ENCODE peak calls at places on chromosomes 12 and 14, in six cellular contexts. One of them, this sample, is unnamed.

GRCh38 chr12:127231366-127231765 is 1035.6 kb upstream of the TMEM132C start:
- DNase-seq in CD4-positive, CD25-positive, alpha-beta regulatory T cell: no peak
- DNase-seq in heart left ventricle: no peak
- DNase-seq in ovary: no peak
- DNase-seq in left ventricle myocardium inferior: no peak
- DNase-seq in AG04450: no peak
- DNase-seq in this sample: no peak

GRCh38 chr12:103997277-103997900 is 31.7 kb downstream of the TDG start:
- DNase-seq in CD4-positive, CD25-positive, alpha-beta regulatory T cell: no peak
- DNase-seq in heart left ventricle: peak; percentile 73
- DNase-seq in ovary: peak; percentile 48
- DNase-seq in left ventricle myocardium inferior: peak; percentile 68
- DNase-seq in AG04450: no peak
- DNase-seq in this sample: no peak

GRCh38 chr12:117907108-117907689 is 61.6 kb downstream of the KSR2 start:
- DNase-seq in CD4-positive, CD25-positive, alpha-beta regulatory T cell: no peak
- DNase-seq in heart left ventricle: no peak
- DNase-seq in ovary: no peak
- DNase-seq in left ventricle myocardium inferior: no peak
- DNase-seq in AG04450: no peak
- DNase-seq in this sample: no peak

GRCh38 chr12:83197483-83197914 is 510.8 kb downstream of the TMTC2 start:
- DNase-seq in CD4-positive, CD25-positive, alpha-beta regulatory T cell: no peak
- DNase-seq in heart left ventricle: no peak
- DNase-seq in ovary: no peak
- DNase-seq in left ventricle myocardium inferior: no peak
- DNase-seq in AG04450: no peak
- DNase-seq in this sample: no peak

GRCh38 chr12:111585619-111586135 is 13.4 kb downstream of the ATXN2 start:
- DNase-seq in CD4-positive, CD25-positive, alpha-beta regulatory T cell: no peak
- DNase-seq in heart left ventricle: no peak
- DNase-seq in ovary: no peak
- DNase-seq in left ventricle myocardium inferior: no peak
- DNase-seq in AG04450: no peak
- DNase-seq in this sample: no peak

GRCh38 chr14:104389326-104390220 is 190.0 kb upstream of the C14orf180 start:
- DNase-seq in CD4-positive, CD25-positive, alpha-beta regulatory T cell: no peak
- DNase-seq in heart left ventricle: peak; percentile 59
- DNase-seq in ovary: peak; percentile 4
- DNase-seq in left ventricle myocardium inferior: no peak
- DNase-seq in AG04450: no peak
- DNase-seq in this sample: no peak

GRCh38 chr14:72737560-72737943 is 156.3 kb downstream of the DPF3 start:
- DNase-seq in CD4-positive, CD25-positive, alpha-beta regulatory T cell: no peak
- DNase-seq in heart left ventricle: no peak
- DNase-seq in ovary: no peak
- DNase-seq in left ventricle myocardium inferior: no peak
- DNase-seq in AG04450: no peak
- DNase-seq in this sample: no peak

GRCh38 chr12:109277899-109278762 is 31.0 kb downstream of the FOXN4 start:
- DNase-seq in CD4-positive, CD25-positive, alpha-beta regulatory T cell: no peak
- DNase-seq in heart left ventricle: no peak
- DNase-seq in ovary: no peak
- DNase-seq in left ventricle myocardium inferior: no peak
- DNase-seq in AG04450: peak; percentile 13
- DNase-seq in this sample: no peak

GRCh38 chr12:51393676-51394545 is 2.7 kb upstream of the GALNT6 start:
- DNase-seq in CD4-positive, CD25-positive, alpha-beta regulatory T cell: no peak
- DNase-seq in heart left ventricle: no peak
- DNase-seq in ovary: no peak
- DNase-seq in left ventricle myocardium inferior: no peak
- DNase-seq in AG04450: peak; percentile 59
- DNase-seq in this sample: peak; percentile 81

GRCh38 chr12:117790948-117791347 is 177.8 kb downstream of the KSR2 start:
- DNase-seq in CD4-positive, CD25-positive, alpha-beta regulatory T cell: no peak
- DNase-seq in heart left ventricle: no peak
- DNase-seq in ovary: no peak
- DNase-seq in left ventricle myocardium inferior: no peak
- DNase-seq in AG04450: no peak
- DNase-seq in this sample: no peak

GRCh38 chr14:99564903-99565259 is 39.1 kb downstream of the CCDC85C start:
- DNase-seq in CD4-positive, CD25-positive, alpha-beta regulatory T cell: no peak
- DNase-seq in heart left ventricle: no peak
- DNase-seq in ovary: no peak
- DNase-seq in left ventricle myocardium inferior: no peak
- DNase-seq in AG04450: no peak
- DNase-seq in this sample: no peak

GRCh38 chr12:116406529-116406928 is 129.0 kb upstream of the MED13L start:
- DNase-seq in CD4-positive, CD25-positive, alpha-beta regulatory T cell: no peak
- DNase-seq in heart left ventricle: peak; percentile 92
- DNase-seq in ovary: peak; percentile 30
- DNase-seq in left ventricle myocardium inferior: peak; percentile 92
- DNase-seq in AG04450: no peak
- DNase-seq in this sample: no peak

GRCh38 chr14:60721331-60722162 is 2.6 kb downstream of the SIX4 start:
- DNase-seq in CD4-positive, CD25-positive, alpha-beta regulatory T cell: peak; percentile 38
- DNase-seq in heart left ventricle: peak; percentile 64
- DNase-seq in ovary: peak; percentile 61
- DNase-seq in left ventricle myocardium inferior: no peak
- DNase-seq in AG04450: no peak
- DNase-seq in this sample: no peak

GRCh38 chr12:119940881-119941280 is 48.2 kb upstream of the BICDL1 start:
- DNase-seq in CD4-positive, CD25-positive, alpha-beta regulatory T cell: no peak
- DNase-seq in heart left ventricle: no peak
- DNase-seq in ovary: no peak
- DNase-seq in left ventricle myocardium inferior: no peak
- DNase-seq in AG04450: no peak
- DNase-seq in this sample: peak; percentile 82

GRCh38 chr14:84750763-84751554 is 779.0 kb upstream of the FLRT2 start:
- DNase-seq in CD4-positive, CD25-positive, alpha-beta regulatory T cell: no peak
- DNase-seq in heart left ventricle: no peak
- DNase-seq in ovary: no peak
- DNase-seq in left ventricle myocardium inferior: no peak
- DNase-seq in AG04450: peak; percentile 18
- DNase-seq in this sample: peak; percentile 79

GRCh38 chr14:56002876-56003625 is 115.2 kb upstream of the PELI2 start:
- DNase-seq in CD4-positive, CD25-positive, alpha-beta regulatory T cell: no peak
- DNase-seq in heart left ventricle: no peak
- DNase-seq in ovary: no peak
- DNase-seq in left ventricle myocardium inferior: no peak
- DNase-seq in AG04450: no peak
- DNase-seq in this sample: no peak

GRCh38 chr12:31225656-31226535 is 100.1 kb downstream of the SINHCAF start:
- DNase-seq in CD4-positive, CD25-positive, alpha-beta regulatory T cell: no peak
- DNase-seq in heart left ventricle: no peak
- DNase-seq in ovary: no peak
- DNase-seq in left ventricle myocardium inferior: no peak
- DNase-seq in AG04450: no peak
- DNase-seq in this sample: no peak

GRCh38 chr14:72883963-72884362 is 9.9 kb downstream of the DPF3 start:
- DNase-seq in CD4-positive, CD25-positive, alpha-beta regulatory T cell: no peak
- DNase-seq in heart left ventricle: no peak
- DNase-seq in ovary: no peak
- DNase-seq in left ventricle myocardium inferior: no peak
- DNase-seq in AG04450: no peak
- DNase-seq in this sample: no peak

GRCh38 chr12:54054442-54055332 is 1.1 kb downstream of the HOXC4 start:
- DNase-seq in CD4-positive, CD25-positive, alpha-beta regulatory T cell: no peak
- DNase-seq in heart left ventricle: no peak
- DNase-seq in ovary: no peak
- DNase-seq in left ventricle myocardium inferior: no peak
- DNase-seq in AG04450: no peak
- DNase-seq in this sample: no peak
- H3K4me3 ChIP-seq in CD4-positive, CD25-positive, alpha-beta regulatory T cell: no peak overlapping the region
- H3K4me3 ChIP-seq in heart left ventricle: no peak overlapping the region
- H3K4me3 ChIP-seq in ovary: peak overlapping the region; percentile 34
- H3K4me3 ChIP-seq in left ventricle myocardium inferior: peak overlapping the region; percentile 58
- H3K4me3 ChIP-seq in AG04450: no peak overlapping the region
- H3K4me3 ChIP-seq in this sample: peak overlapping the region; percentile 37

GRCh38 chr14:53946404-53947400 is 9.9 kb downstream of the BMP4 start:
- DNase-seq in CD4-positive, CD25-positive, alpha-beta regulatory T cell: no peak
- DNase-seq in heart left ventricle: no peak
- DNase-seq in ovary: peak; percentile 61
- DNase-seq in left ventricle myocardium inferior: no peak
- DNase-seq in AG04450: no peak
- DNase-seq in this sample: no peak

GRCh38 chr14:53949201-53949600 is 7.4 kb downstream of the BMP4 start:
- DNase-seq in CD4-positive, CD25-positive, alpha-beta regulatory T cell: no peak
- DNase-seq in heart left ventricle: no peak
- DNase-seq in ovary: no peak
- DNase-seq in left ventricle myocardium inferior: no peak
- DNase-seq in AG04450: no peak
- DNase-seq in this sample: no peak

GRCh38 chr14:53947452-53948180 is 9.0 kb downstream of the BMP4 start:
- DNase-seq in CD4-positive, CD25-positive, alpha-beta regulatory T cell: no peak
- DNase-seq in heart left ventricle: no peak
- DNase-seq in ovary: no peak
- DNase-seq in left ventricle myocardium inferior: no peak
- DNase-seq in AG04450: no peak
- DNase-seq in this sample: no peak

GRCh38 chr14:53950031-53950793 is 6.4 kb downstream of the BMP4 start:
- DNase-seq in CD4-positive, CD25-positive, alpha-beta regulatory T cell: no peak
- DNase-seq in heart left ventricle: no peak
- DNase-seq in ovary: no peak
- DNase-seq in left ventricle myocardium inferior: no peak
- DNase-seq in AG04450: no peak
- DNase-seq in this sample: no peak

DNA sequence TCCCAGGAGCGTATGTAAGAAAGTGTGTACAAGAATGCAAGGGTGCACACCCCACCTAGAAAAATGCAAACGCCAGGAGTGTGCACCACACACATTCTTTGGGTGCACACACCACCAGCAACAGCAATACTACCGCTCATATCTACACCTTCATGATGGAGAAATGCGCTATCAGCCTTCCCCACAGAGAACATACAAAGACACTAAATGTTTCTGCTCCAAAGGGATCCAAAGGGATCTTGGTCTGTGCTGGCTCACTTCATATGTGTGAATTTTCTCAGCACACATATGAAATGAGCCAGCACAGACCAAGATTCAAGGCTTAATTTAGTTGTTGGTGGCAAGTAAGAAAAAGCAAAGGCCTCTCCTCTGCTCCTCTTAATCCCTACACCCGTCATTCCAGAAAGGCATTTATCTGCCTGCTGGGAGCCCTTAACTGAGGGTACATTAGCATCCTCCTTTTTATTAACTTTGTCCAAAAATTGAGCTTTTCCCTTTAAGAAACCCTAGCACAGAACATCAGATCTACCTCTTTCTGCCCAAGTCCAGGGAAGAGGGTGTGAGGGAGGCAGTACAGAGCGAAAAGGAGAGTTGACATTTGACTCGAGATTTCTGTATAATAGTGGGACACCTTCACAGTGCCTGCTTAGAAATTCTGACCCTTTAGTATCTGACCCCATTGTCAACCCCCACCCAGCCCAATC is 8.3 kb downstream of the BMP4 start:
- DNase-seq in CD4-positive, CD25-positive, alpha-beta regulatory T cell: no peak
- DNase-seq in heart left ventricle: no peak
- DNase-seq in ovary: no peak
- DNase-seq in left ventricle myocardium inferior: no peak
- DNase-seq in AG04450: no peak
- DNase-seq in this sample: no peak
- H3K27me3 ChIP-seq in CD4-positive, CD25-positive, alpha-beta regulatory T cell: peaks cover 14% of the 10 kb centered on the region
- H3K27me3 ChIP-seq in heart left ventricle: peaks cover 29% of the 10 kb centered on the region
- H3K27me3 ChIP-seq in ovary: no peaks in the 10 kb centered on the region
- H3K27me3 ChIP-seq in left ventricle myocardium inferior: peaks cover 52% of the 10 kb centered on the region
- H3K27me3 ChIP-seq in AG04450: peaks cover 35% of the 10 kb centered on the region
- H3K27me3 ChIP-seq in this sample: peaks cover 8% of the 10 kb centered on the region

DNA sequence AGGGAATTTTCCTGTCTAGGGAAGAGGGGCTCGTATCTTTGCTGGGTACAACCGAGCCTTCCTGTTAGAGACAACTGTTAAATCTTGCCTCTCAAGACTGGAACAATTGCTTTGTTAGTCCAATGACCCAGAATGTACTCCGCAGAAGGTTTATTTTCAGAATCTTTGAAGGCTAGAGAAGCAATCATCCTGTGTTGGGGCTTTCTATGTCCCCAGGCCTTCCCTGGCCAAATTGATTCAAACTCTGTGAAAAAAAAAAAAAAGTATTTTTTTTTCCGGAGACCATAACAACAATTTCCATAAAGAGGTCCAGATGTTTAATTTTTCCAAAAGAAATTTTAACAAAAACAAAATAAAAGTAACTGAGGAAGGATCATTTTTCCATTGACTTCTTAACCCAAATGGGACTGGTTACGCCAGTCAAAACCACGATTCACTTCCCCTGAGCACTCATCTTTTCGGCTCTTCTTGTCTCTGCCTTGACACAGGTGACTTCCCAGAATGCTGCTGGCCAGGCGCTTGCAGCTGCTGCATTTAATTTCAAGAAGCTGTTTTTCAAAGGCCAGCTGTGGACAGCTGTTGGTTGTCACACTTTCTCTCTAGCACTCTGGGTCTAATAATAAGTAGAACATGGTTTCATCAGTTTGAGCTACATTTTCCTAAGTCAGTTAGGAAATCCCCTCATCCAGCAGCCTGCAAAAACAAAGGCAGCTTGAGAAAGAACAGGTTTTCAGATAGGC is 81.6 kb upstream of the MANSC4 start:
- DNase-seq in CD4-positive, CD25-positive, alpha-beta regulatory T cell: no peak
- DNase-seq in heart left ventricle: no peak
- DNase-seq in ovary: peak; percentile 59
- DNase-seq in left ventricle myocardium inferior: peak; percentile 72
- DNase-seq in AG04450: no peak
- DNase-seq in this sample: no peak
- H3K4me3 ChIP-seq in CD4-positive, CD25-positive, alpha-beta regulatory T cell: peak overlapping the region; percentile 3
- H3K4me3 ChIP-seq in heart left ventricle: no peak overlapping the region
- H3K4me3 ChIP-seq in ovary: no peak overlapping the region
- H3K4me3 ChIP-seq in left ventricle myocardium inferior: no peak overlapping the region
- H3K4me3 ChIP-seq in AG04450: no peak overlapping the region
- H3K4me3 ChIP-seq in this sample: no peak overlapping the region

GRCh38 chr12:6226701-6227096 is 26.5 kb downstream of the CD9 start:
- DNase-seq in CD4-positive, CD25-positive, alpha-beta regulatory T cell: no peak
- DNase-seq in heart left ventricle: peak; percentile 77
- DNase-seq in ovary: peak; percentile 71
- DNase-seq in left ventricle myocardium inferior: peak; percentile 68
- DNase-seq in AG04450: no peak
- DNase-seq in this sample: no peak

GRCh38 chr12:6226002-6226700 is 26.0 kb downstream of the CD9 start:
- DNase-seq in CD4-positive, CD25-positive, alpha-beta regulatory T cell: no peak
- DNase-seq in heart left ventricle: peak; percentile 77
- DNase-seq in ovary: peak; percentile 88
- DNase-seq in left ventricle myocardium inferior: peak; percentile 78
- DNase-seq in AG04450: no peak
- DNase-seq in this sample: no peak

GRCh38 chr12:6224550-6224949 is 24.4 kb downstream of the CD9 start:
- DNase-seq in CD4-positive, CD25-positive, alpha-beta regulatory T cell: no peak
- DNase-seq in heart left ventricle: peak; percentile 66
- DNase-seq in ovary: peak; percentile 51
- DNase-seq in left ventricle myocardium inferior: no peak
- DNase-seq in AG04450: no peak
- DNase-seq in this sample: no peak

GRCh38 chr12:6223545-6223944 is 23.3 kb downstream of the CD9 start:
- DNase-seq in CD4-positive, CD25-positive, alpha-beta regulatory T cell: no peak
- DNase-seq in heart left ventricle: peak; percentile 20
- DNase-seq in ovary: no peak
- DNase-seq in left ventricle myocardium inferior: no peak
- DNase-seq in AG04450: no peak
- DNase-seq in this sample: no peak

DNA sequence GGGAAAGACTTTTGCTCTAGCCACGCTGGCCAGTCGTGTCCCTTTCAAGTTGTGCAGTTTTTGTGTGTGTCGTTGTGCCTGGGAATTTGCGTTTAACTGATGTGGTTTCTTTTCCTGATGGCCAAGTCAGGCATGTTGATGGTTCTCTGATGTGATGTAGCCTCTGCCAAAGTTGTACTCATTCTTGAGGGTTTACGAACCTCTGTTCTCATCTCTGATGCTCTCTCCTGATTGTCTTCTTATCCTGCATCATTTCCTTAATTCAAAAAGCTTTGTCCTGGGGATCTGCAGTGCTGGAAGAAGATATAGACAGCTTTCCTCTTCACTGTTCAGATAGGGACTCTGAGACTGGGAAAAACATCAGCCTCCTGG is 25.4 kb downstream of the CD9 start:
- DNase-seq in CD4-positive, CD25-positive, alpha-beta regulatory T cell: no peak
- DNase-seq in heart left ventricle: no peak
- DNase-seq in ovary: no peak
- DNase-seq in left ventricle myocardium inferior: no peak
- DNase-seq in AG04450: no peak
- DNase-seq in this sample: no peak
- H3K27me3 ChIP-seq in CD4-positive, CD25-positive, alpha-beta regulatory T cell: no peaks in the 10 kb centered on the region
- H3K27me3 ChIP-seq in heart left ventricle: no peaks in the 10 kb centered on the region
- H3K27me3 ChIP-seq in ovary: no peaks in the 10 kb centered on the region
- H3K27me3 ChIP-seq in left ventricle myocardium inferior: no peaks in the 10 kb centered on the region
- H3K27me3 ChIP-seq in AG04450: no peaks in the 10 kb centered on the region
- H3K27me3 ChIP-seq in this sample: no peaks in the 10 kb centered on the region

This sample was measured in kidney epithelial cell.